ENCODE peak calls at places on chromosome 19, in five cellular contexts. One of them, this sample, is unnamed.

GRCh38 chr19:16888629-16889371 is at the start of gene F2RL3:
- DNase-seq in type B pancreatic cell: no peak
- DNase-seq in fibroblast of lung: no peak
- DNase-seq in fibroblast of the aortic adventitia: no peak
- DNase-seq in head of caudate nucleus: no peak
- DNase-seq in this sample: no peak

GRCh38 chr19:18470153-18470552 is 32.2 kb upstream of the ISYNA1 start:
- DNase-seq in fibroblast of lung: no peak
- DNase-seq in fibroblast of the aortic adventitia: peak; percentile 18
- DNase-seq in head of caudate nucleus: no peak
- DNase-seq in type B pancreatic cell: no peak
- DNase-seq in this sample: no peak

GRCh38 chr19:1698636-1699035 is 46.2 kb upstream of the TCF3 start:
- DNase-seq in head of caudate nucleus: no peak
- DNase-seq in fibroblast of lung: no peak
- DNase-seq in fibroblast of the aortic adventitia: no peak
- DNase-seq in type B pancreatic cell: no peak
- DNase-seq in this sample: no peak

GRCh38 chr19:17479325-17479791 is 9.0 kb downstream of the SLC27A1 start:
- DNase-seq in type B pancreatic cell: no peak
- DNase-seq in fibroblast of lung: peak; percentile 73
- DNase-seq in fibroblast of the aortic adventitia: peak; percentile 75
- DNase-seq in head of caudate nucleus: no peak
- DNase-seq in this sample: peak; percentile 63

GRCh38 chr19:2050349-2050990 is 574 bp downstream of the MKNK2 start:
- DNase-seq in head of caudate nucleus: no peak
- DNase-seq in fibroblast of lung: no peak
- DNase-seq in fibroblast of the aortic adventitia: no peak
- DNase-seq in type B pancreatic cell: no peak
- DNase-seq in this sample: no peak

GRCh38 chr19:40907968-40908735 is 26.1 kb upstream of the CYP2A7 start:
- DNase-seq in head of caudate nucleus: peak; percentile 34
- DNase-seq in fibroblast of the aortic adventitia: no peak
- DNase-seq in type B pancreatic cell: no peak
- DNase-seq in fibroblast of lung: no peak
- DNase-seq in this sample: no peak

GRCh38 chr19:50839712-50840655 is 6.6 kb upstream of the KLK15 start:
- DNase-seq in fibroblast of the aortic adventitia: no peak
- DNase-seq in type B pancreatic cell: no peak
- DNase-seq in head of caudate nucleus: no peak
- DNase-seq in fibroblast of lung: no peak
- DNase-seq in this sample: no peak

GRCh38 chr19:28468701-28469459 is 744.1 kb downstream of the UQCRFS1 start:
- DNase-seq in fibroblast of lung: peak; percentile 77
- DNase-seq in fibroblast of the aortic adventitia: peak; percentile 84
- DNase-seq in type B pancreatic cell: no peak
- DNase-seq in head of caudate nucleus: peak; percentile 26
- DNase-seq in this sample: no peak

GRCh38 chr19:10289167-10289835 is 451 bp upstream of the ICAM5 start:
- DNase-seq in type B pancreatic cell: no peak
- DNase-seq in fibroblast of the aortic adventitia: no peak
- DNase-seq in head of caudate nucleus: peak; percentile 70
- DNase-seq in fibroblast of lung: no peak
- DNase-seq in this sample: peak; percentile 47

GRCh38 chr19:48907671-48908070 is 7.6 kb downstream of the NUCB1 start:
- DNase-seq in head of caudate nucleus: no peak
- DNase-seq in fibroblast of lung: no peak
- DNase-seq in fibroblast of the aortic adventitia: no peak
- DNase-seq in type B pancreatic cell: no peak
- DNase-seq in this sample: no peak

GRCh38 chr19:17794731-17795494 is at the start of gene B3GNT3:
- DNase-seq in fibroblast of the aortic adventitia: no peak
- DNase-seq in type B pancreatic cell: no peak
- DNase-seq in fibroblast of lung: no peak
- DNase-seq in head of caudate nucleus: no peak
- DNase-seq in this sample: no peak

GRCh38 chr19:30742539-30742938 is 370.4 kb downstream of the ZNF536 start:
- DNase-seq in head of caudate nucleus: no peak
- DNase-seq in fibroblast of the aortic adventitia: no peak
- DNase-seq in fibroblast of lung: no peak
- DNase-seq in type B pancreatic cell: peak; percentile 40
- DNase-seq in this sample: no peak

GRCh38 chr19:53086949-53087348 is 16.3 kb downstream of the ZNF160 start:
- DNase-seq in head of caudate nucleus: peak; percentile 60
- DNase-seq in fibroblast of lung: peak; percentile 17
- DNase-seq in fibroblast of the aortic adventitia: peak; percentile 6
- DNase-seq in type B pancreatic cell: no peak
- DNase-seq in this sample: peak; percentile 28

GRCh38 chr19:35963514-35963913 is 27.3 kb downstream of the LRFN3 start:
- DNase-seq in head of caudate nucleus: no peak
- DNase-seq in fibroblast of the aortic adventitia: peak; percentile 62
- DNase-seq in type B pancreatic cell: no peak
- DNase-seq in fibroblast of lung: peak; percentile 56
- DNase-seq in this sample: no peak

GRCh38 chr19:33638167-33639033 is 16.6 kb downstream of the CHST8 start:
- DNase-seq in head of caudate nucleus: no peak
- DNase-seq in fibroblast of the aortic adventitia: no peak
- DNase-seq in type B pancreatic cell: no peak
- DNase-seq in fibroblast of lung: no peak
- DNase-seq in this sample: no peak

GRCh38 chr19:38143847-38144246 is 80.2 kb downstream of the DPF1 start:
- DNase-seq in fibroblast of lung: no peak
- DNase-seq in type B pancreatic cell: no peak
- DNase-seq in head of caudate nucleus: no peak
- DNase-seq in fibroblast of the aortic adventitia: no peak
- DNase-seq in this sample: no peak

This sample was measured in nucleus accumbens.